ENCODE peak calls at places on chromosomes 1 and 21, in ten cellular contexts. N is AG04450, F is brain microvascular endothelial cell, T is lower leg skin, O is colonic mucosa, C is gastrocnemius medialis, X is fibroblast of mammary gland, Z is HFF-Myc, W is OCI-LY7, Q is SK-N-SH. H is an unnamed sample.

GRCh38 chr21:16086121-16086520 is 356.3 kb downstream of the USP25 start:
- DNase-seq in N (no peak), F (no peak), T (no peak), O (no peak), C (no peak), X (peak), Z (no peak), W (no peak), Q (no peak), H (peak)

GRCh38 chr21:36902793-36903192 is 63.7 kb downstream of the HLCS start:
- DNase-seq in N (no peak), F (peak), T (no peak), O (no peak), C (no peak), X (peak), Z (no peak), W (no peak), Q (no peak), H (peak)

GRCh38 chr1:220371324-220371723 is 99.1 kb upstream of the RAB3GAP2 start:
- DNase-seq in N (no peak), F (no peak), T (no peak), O (no peak), C (no peak), X (no peak), Z (no peak), W (peak), Q (no peak), H (no peak)

GRCh38 chr1:46549697-46550681 is 1.5 kb downstream of the KNCN start:
- DNase-seq in N (no peak), F (peak), T (no peak), O (no peak), C (no peak), X (peak), Z (no peak), W (peak), Q (peak), H (no peak)

GRCh38 chr1:29425656-29426055 is 189.3 kb downstream of the PTPRU start:
- DNase-seq in N (no peak), F (no peak), T (no peak), O (no peak), C (no peak), X (no peak), Z (no peak), W (no peak), Q (no peak), H (no peak)

GRCh38 chr1:200207711-200208126 is 180.2 kb downstream of the NR5A2 start:
- DNase-seq in N (no peak), F (peak), T (no peak), O (no peak), C (no peak), X (peak), Z (no peak), W (no peak), Q (no peak), H (peak)

GRCh38 chr1:30613188-30613587 is 110.2 kb downstream of the MATN1 start:
- DNase-seq in N (no peak), F (no peak), T (no peak), O (no peak), C (no peak), X (no peak), Z (no peak), W (no peak), Q (no peak), H (no peak)

GRCh38 chr1:27773732-27774445 is 870 bp downstream of the STX12 start:
- DNase-seq in N (no peak), F (peak), T (no peak), O (no peak), C (no peak), X (peak), Z (no peak), W (peak), Q (no peak), H (no peak)

GRCh38 chr1:233293556-233294446 is 1.7 kb downstream of the PCNX2 start:
- DNase-seq in N (no peak), F (no peak), T (no peak), O (no peak), C (no peak), X (no peak), Z (no peak), W (no peak), Q (no peak), H (peak)

GRCh38 chr1:43770111-43770510 is 62.8 kb downstream of the ST3GAL3 start:
- DNase-seq in N (no peak), F (no peak), T (no peak), O (no peak), C (no peak), X (no peak), Z (no peak), W (no peak), Q (no peak), H (no peak)

GRCh38 chr1:236815941-236816340 is 20.8 kb downstream of the MTR start:
- DNase-seq in N (no peak), F (no peak), T (no peak), O (no peak), C (no peak), X (no peak), Z (no peak), W (no peak), Q (no peak), H (no peak)

GRCh38 chr21:38768385-38769071 is 37.2 kb upstream of the ETS2 start:
- DNase-seq in N (peak), F (peak), T (no peak), O (no peak), C (no peak), X (peak), Z (peak), W (peak), Q (no peak), H (peak)

DNA sequence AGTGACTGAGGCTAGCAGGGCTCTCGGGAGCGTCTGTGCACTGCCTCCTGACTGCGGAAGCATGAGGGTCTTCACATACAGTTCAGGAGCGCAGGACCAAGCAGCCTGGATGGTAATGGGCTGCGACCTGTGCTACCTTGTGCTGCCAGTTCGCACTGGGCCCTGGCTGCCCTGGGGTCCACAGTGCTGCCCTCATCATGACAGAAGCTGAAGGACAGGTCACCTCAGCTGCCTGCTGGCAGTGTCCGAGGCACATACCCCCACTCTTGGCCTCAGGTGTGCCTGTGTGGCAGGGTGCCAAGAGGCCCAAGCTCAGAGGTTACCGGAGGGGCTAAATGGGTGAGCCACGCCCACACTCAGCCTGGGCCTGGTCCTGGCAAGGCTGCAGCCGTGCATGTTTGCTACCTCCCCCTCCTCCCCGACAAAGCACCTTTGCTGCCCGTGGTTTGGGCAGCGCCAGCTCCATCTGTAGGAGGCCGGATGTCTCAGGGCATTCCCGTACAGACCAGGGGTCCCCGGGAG is 4.4 kb downstream of the JMJD4 start:
- DNase-seq in N (no peak), F (no peak), T (no peak), O (no peak), C (no peak), X (no peak), Z (no peak), W (no peak), Q (peak), H (no peak)
- TF ChIP-seq CTCF in N (no peak), F (no peak), T (no peak), O (no peak), C (no peak), X (no peak), Z (no peak), W (peak), Q (no peak), H (no peak)

DNA sequence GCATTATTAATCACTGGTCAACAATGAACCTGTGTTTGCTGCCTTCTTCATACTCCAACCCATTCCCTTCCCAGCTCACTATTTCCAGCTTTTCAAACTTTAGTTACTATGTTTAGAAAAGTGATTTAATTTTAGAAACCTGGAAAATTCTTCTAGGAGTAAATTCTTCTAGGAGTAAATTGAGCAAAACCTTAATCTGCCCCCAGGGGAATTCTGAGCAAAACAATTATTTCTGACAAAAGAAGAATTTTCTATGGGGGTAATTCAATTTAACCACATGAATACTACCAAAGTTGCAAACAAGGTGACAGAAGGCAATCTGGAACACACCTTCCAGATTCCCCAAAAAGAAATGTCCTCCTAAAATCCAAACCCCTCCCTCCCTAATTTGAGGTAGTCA is 1.8 kb downstream of the LUZP1 start:
- DNase-seq in N (no peak), F (no peak), T (no peak), O (no peak), C (no peak), X (no peak), Z (no peak), W (no peak), Q (no peak), H (no peak)
- H3K4me3 ChIP-seq in N (peak), F (peak), T (no peak), O (peak), C (peak), X (peak), Z (peak), W (peak), Q (peak), H (peak)

DNA sequence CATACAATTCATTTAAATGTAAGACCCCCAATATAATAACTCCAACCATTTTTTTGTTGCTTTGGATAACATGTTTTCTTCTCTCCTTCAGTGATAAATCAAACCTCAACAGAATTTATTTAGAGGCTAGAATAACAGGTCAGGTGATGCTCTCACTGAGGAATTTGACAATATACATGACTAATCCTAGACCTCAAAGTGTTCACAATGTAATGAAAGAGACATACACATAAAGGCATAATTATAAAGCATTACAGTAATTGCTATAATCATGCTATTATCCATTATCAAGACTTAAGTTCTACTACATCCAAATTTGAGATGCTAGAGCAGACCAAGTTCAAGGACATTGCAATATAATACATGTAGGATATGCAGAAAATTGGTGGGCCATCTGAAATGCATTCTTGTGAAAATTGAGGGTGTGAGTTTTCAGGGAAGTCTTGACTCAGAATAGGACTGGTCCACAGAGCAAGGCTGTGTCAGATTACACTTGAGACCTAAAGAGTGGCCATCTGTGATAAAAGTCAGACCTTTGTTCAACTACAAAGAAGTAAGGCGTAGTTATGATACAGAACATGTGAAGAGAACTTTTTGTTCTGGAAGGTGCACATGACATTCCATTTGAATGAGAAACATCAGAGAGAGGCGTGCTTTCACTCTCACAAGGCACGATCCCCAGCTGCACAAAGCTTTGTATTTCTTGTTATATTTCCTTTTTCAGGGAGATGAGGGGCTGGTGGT is 45.5 kb downstream of the UTP25 start:
- DNase-seq in N (no peak), F (peak), T (no peak), O (no peak), C (no peak), X (peak), Z (no peak), W (no peak), Q (no peak), H (peak)
- TF ChIP-seq CTCF in N (no peak), F (no peak), T (no peak), O (no peak), C (no peak), X (no peak), Z (no peak), W (no peak), Q (no peak), H (no peak)

GRCh38 chr21:42466700-42467612 is 29.1 kb downstream of the RSPH1 start:
- DNase-seq in N (no peak), F (peak), T (no peak), O (peak), C (no peak), X (no peak), Z (no peak), W (peak), Q (no peak), H (no peak)

GRCh38 chr21:42469272-42469671 is 26.8 kb downstream of the RSPH1 start:
- DNase-seq in N (no peak), F (no peak), T (no peak), O (peak), C (no peak), X (no peak), Z (no peak), W (peak), Q (no peak), H (no peak)

GRCh38 chr21:42468511-42469131 is 27.4 kb downstream of the RSPH1 start:
- DNase-seq in N (no peak), F (no peak), T (no peak), O (no peak), C (no peak), X (no peak), Z (no peak), W (no peak), Q (no peak), H (no peak)

GRCh38 chr21:42465008-42465878 is 30.8 kb downstream of the RSPH1 start:
- DNase-seq in N (no peak), F (peak), T (no peak), O (peak), C (no peak), X (no peak), Z (no peak), W (no peak), Q (no peak), H (no peak)

GRCh38 chr21:42467613-42467983 is 28.4 kb downstream of the RSPH1 start:
- DNase-seq in N (no peak), F (no peak), T (no peak), O (no peak), C (no peak), X (no peak), Z (no peak), W (no peak), Q (no peak), H (no peak)
- H3K4me3 ChIP-seq in N (no peak), F (no peak), T (no peak), O (no peak), C (no peak), X (no peak), Z (no peak), W (no peak), Q (no peak), H (no peak)